ENCODE peak calls at places on chromosomes 1 and 21, in six cellular contexts. E is neural progenitor cell, S is HepG2, C is PC-9, T is IMR-90, L is GM23338. I is an unnamed sample.

GRCh38 chr1:29893036-29893723 is 656.9 kb downstream of the PTPRU start:
- DNase-seq in E (no peak), S (no peak), C (no peak), T (no peak), L (peak; percentile 29), I (no peak)

GRCh38 chr1:46517010-46517600 is 27.5 kb downstream of the DMBX1 start:
- DNase-seq in E (peak; percentile 82), S (no peak), C (peak; percentile 99), T (no peak), L (peak; percentile 91), I (no peak)

GRCh38 chr1:12614402-12615165 is 3.4 kb downstream of the DHRS3 start:
- DNase-seq in E (no peak), S (peak; percentile 87), C (no peak), T (no peak), L (no peak), I (no peak)

GRCh38 chr1:98325646-98326441 is 335.7 kb upstream of the SNX7 start:
- DNase-seq in E (no peak), S (peak; percentile 2), C (peak; percentile 78), T (peak; percentile 86), L (no peak), I (peak; percentile 92)

GRCh38 chr1:67626090-67626489 is 58.9 kb upstream of the GADD45A start:
- DNase-seq in E (no peak), S (no peak), C (no peak), T (no peak), L (no peak), I (no peak)

GRCh38 chr21:43703068-43703880 is 15.7 kb upstream of the PDXK start:
- DNase-seq in E (peak; percentile 59), S (peak; percentile 57), C (no peak), T (peak; percentile 68), L (peak; percentile 67), I (peak; percentile 74)

GRCh38 chr1:46254668-46255067 is 7.1 kb downstream of the RAD54L start:
- DNase-seq in E (no peak), S (no peak), C (no peak), T (no peak), L (no peak), I (no peak)

GRCh38 chr1:44808063-44808937 is at the start of gene BTBD19:
- DNase-seq in E (peak; percentile 92), S (peak; percentile 84), C (peak; percentile 54), T (peak; percentile 91), L (peak; percentile 87), I (peak; percentile 93)

GRCh38 chr1:167455786-167456446 is 62.4 kb downstream of the CD247 start:
- DNase-seq in E (peak; percentile 56), S (no peak), C (no peak), T (no peak), L (peak; percentile 62), I (peak; percentile 4)

GRCh38 chr1:69648486-69648885 is 80.8 kb downstream of the LRRC7 start:
- DNase-seq in E (no peak), S (no peak), C (no peak), T (peak; percentile 24), L (no peak), I (peak; percentile 43)

GRCh38 chr1:205313681-205314308 is 7.8 kb downstream of the NUAK2 start:
- DNase-seq in E (peak; percentile 100), S (no peak), C (no peak), T (peak; percentile 86), L (peak; percentile 96), I (peak; percentile 70)

GRCh38 chr1:7442918-7443317 is 328.2 kb upstream of the VAMP3 start:
- DNase-seq in E (no peak), S (no peak), C (no peak), T (no peak), L (no peak), I (no peak)

GRCh38 chr1:174967845-174968705 is 31.7 kb upstream of the CACYBP start:
- DNase-seq in E (no peak), S (no peak), C (no peak), T (no peak), L (no peak), I (no peak)

GRCh38 chr1:17538428-17539130 is 919 bp upstream of the ARHGEF10L start:
- DNase-seq in E (peak; percentile 94), S (peak; percentile 50), C (no peak), T (peak; percentile 44), L (peak; percentile 94), I (peak; percentile 25)

DNA sequence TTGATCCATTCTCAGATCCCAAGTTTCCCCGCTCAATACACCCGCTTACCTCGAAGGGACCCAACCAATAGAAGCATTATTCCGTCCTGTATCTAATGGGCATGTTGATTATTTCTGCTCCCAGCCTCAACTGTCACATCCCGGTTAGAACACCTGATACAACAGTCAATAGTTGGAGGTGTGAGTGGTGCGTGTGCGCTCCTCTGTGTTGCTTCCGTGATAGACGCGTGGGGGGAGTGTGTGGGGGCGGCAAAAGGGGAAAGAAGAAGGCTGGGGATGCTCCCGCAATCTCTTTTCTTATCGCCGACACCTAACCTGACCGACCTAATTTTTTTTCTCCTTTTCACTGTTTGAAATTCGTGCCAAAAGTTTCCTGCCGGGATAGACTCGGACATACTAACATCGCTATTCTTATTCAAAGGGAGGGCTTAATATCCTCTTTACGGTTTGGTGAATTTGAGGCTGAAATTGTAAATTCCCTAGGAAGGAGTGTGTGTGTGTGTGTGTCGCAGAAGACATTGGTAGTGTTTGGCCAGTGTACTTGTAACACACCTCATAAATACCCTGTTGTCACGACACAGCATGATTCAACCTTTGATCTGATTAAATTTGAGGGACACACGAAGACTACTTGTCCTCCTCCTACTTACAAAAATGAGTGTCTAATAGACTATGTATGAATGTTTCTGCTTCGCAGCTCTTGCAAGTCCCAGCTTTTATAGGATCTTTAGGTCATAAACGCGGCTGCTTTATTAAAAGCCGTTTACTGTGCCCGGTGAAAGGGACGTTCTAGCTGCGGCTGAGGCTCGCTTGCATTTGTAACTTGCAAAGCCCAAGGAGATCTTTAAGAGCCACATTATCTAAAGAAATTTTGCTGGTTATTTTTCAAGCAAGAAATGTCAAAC is 1.5 kb upstream of the PROX1 start:
- DNase-seq in E (peak; percentile 26), S (no peak), C (no peak), T (no peak), L (peak; percentile 37), I (no peak)
- H3K4me1 ChIP-seq in E (peaks cover 66% of the 10 kb centered on the region), S (peaks cover 56% of the 10 kb centered on the region), C (no peaks in the 10 kb centered on the region), T (peaks cover 3% of the 10 kb centered on the region), L (peaks cover 61% of the 10 kb centered on the region), I (no peaks in the 10 kb centered on the region)

GRCh38 chr1:119631433-119632102 is 16.5 kb downstream of the ZNF697 start:
- DNase-seq in E (peak; percentile 18), S (peak; percentile 88), C (no peak), T (peak; percentile 72), L (peak; percentile 78), I (peak; percentile 74)
- H2AFZ ChIP-seq in E (no peak overlapping the region), S (no peak overlapping the region), C (no peak overlapping the region), T (peak overlapping the region; percentile 80), L (peak overlapping the region; percentile 54), I (no peak overlapping the region)

GRCh38 chr1:66415830-66416229 is 118.1 kb upstream of the SGIP1 start:
- DNase-seq in E (no peak), S (no peak), C (no peak), T (no peak), L (no peak), I (no peak)

GRCh38 chr1:66415326-66415725 is 118.6 kb upstream of the SGIP1 start:
- DNase-seq in E (no peak), S (no peak), C (no peak), T (peak; percentile 43), L (no peak), I (no peak)

GRCh38 chr1:66413139-66413755 is 120.7 kb upstream of the SGIP1 start:
- DNase-seq in E (no peak), S (no peak), C (no peak), T (no peak), L (no peak), I (no peak)

GRCh38 chr1:66416295-66416694 is 117.7 kb upstream of the SGIP1 start:
- DNase-seq in E (no peak), S (no peak), C (no peak), T (peak; percentile 20), L (no peak), I (no peak)

DNA sequence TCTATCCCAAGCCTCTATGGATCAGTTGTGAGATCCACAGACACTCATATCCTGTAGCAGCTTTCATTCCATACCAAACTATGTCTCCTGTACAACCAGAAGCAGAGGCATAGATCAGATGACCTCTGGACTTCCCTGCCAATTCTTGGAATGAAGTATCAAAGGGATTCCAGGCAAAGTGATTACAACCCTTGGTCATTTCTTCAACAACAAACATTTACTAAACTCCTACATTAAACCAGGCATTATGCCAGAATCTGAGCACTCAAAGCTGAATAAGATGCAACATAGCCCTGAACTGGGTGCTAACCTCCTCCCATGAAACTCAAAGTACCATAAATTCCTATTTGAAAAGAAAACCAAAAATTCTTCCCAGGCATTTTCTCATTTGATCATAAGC is 121.3 kb upstream of the SGIP1 start:
- DNase-seq in E (no peak), S (no peak), C (no peak), T (peak; percentile 25), L (no peak), I (no peak)
- H3K4me1 ChIP-seq in E (no peaks in the 10 kb centered on the region), S (no peaks in the 10 kb centered on the region), C (no peaks in the 10 kb centered on the region), T (peaks cover 18% of the 10 kb centered on the region), L (no peaks in the 10 kb centered on the region), I (no peaks in the 10 kb centered on the region)

DNA sequence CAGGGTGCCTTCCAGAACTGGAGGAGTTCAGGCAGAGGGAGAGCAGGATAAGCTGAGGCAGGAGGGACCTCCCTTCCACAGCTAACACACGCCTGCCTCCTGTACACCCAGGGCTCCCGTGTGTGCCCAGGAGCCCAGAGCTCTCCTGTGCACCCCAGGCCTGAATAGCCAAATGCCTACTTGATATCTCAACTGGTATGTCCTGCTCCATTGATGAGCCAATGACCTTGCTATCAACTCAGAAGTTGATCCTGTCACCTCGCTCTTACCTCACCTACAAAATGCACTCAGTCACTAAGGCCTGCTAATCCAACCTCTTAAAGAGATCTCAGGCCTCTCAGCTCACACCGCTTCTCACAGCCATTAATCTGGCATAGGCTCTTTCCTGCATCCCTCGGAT is 7.1 kb downstream of the ECHDC2 start:
- DNase-seq in E (no peak), S (no peak), C (no peak), T (no peak), L (no peak), I (no peak)
- H2AFZ ChIP-seq in E (no peak overlapping the region), S (no peak overlapping the region), C (no peak overlapping the region), T (no peak overlapping the region), L (no peak overlapping the region), I (no peak overlapping the region)

GRCh38 chr1:226125831-226126230 is 60.7 kb downstream of the ACBD3 start:
- DNase-seq in E (no peak), S (no peak), C (no peak), T (no peak), L (no peak), I (peak; percentile 7)
- H3K4me1 ChIP-seq in E (peaks cover 19% of the 10 kb centered on the region), S (peaks cover 66% of the 10 kb centered on the region), C (peaks cover 46% of the 10 kb centered on the region), T (peaks cover 13% of the 10 kb centered on the region), L (peaks cover 39% of the 10 kb centered on the region), I (peaks cover 2% of the 10 kb centered on the region)

DNA sequence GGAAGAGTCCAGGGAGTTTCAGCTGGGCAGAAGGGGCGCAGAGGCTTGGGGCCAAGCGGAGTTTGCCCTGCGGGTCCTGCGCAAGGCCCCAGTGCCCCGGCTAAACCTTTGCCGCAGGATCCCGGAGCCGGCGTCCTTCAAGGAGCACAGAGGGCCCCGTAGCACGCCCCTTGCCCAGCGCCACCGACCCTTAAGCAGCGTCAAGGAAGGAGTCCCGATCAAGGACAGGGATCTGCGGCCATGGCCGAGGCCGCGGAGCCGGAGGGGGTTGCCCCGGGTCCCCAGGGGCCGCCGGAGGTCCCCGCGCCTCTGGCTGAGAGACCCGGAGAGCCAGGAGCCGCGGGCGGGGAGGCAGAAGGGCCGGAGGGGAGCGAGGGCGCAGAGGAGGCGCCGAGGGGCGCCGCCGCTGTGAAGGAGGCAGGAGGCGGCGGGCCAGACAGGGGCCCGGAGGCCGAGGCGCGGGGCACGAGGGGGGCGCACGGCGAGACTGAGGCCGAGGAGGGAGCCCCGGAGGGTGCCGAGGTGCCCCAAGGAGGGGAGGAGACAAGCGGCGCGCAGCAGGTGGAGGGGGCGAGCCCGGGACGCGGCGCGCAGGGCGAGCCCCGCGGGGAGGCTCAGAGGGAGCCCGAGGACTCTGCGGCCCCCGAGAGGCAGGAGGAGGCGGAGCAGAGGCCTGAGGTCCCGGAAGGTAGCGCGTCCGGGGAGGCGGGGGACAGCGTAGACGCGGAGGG is 520 bp downstream of the CLIC6 start:
- DNase-seq in E (peak; percentile 57), S (no peak), C (no peak), T (no peak), L (peak; percentile 60), I (no peak)
- H2AFZ ChIP-seq in E (peak overlapping the region; percentile 93), S (no peak overlapping the region), C (no peak overlapping the region), T (peak overlapping the region; percentile 62), L (peak overlapping the region; percentile 91), I (no peak overlapping the region)